ENCODE peak calls at places on chromosome 15, in seven cellular contexts. T, N, O, P, M, G and S are unnamed samples.

GRCh38 chr15:61702224-61703120 is 357.8 kb downstream of the VPS13C start:
- DNase-seq in T (peak), N (no peak), O (peak), P (no peak), M (no peak), G (no peak), S (peak)

GRCh38 chr15:57820119-57820518 is 113.6 kb downstream of the POLR2M start:
- DNase-seq in T (no peak), N (no peak), O (no peak), P (no peak), M (no peak), G (no peak), S (no peak)

GRCh38 chr15:89514186-89514585 is 17.8 kb upstream of the RHCG start:
- DNase-seq in T (no peak), N (no peak), O (no peak), P (no peak), M (no peak), G (no peak), S (no peak)

GRCh38 chr15:60973637-60974415 is 255.3 kb downstream of the RORA start:
- DNase-seq in T (no peak), N (no peak), O (no peak), P (no peak), M (no peak), G (no peak), S (no peak)

GRCh38 chr15:50686468-50687301 is at the start of gene TRPM7:
- DNase-seq in T (peak), N (peak), O (peak), P (peak), M (peak), G (peak), S (peak)

GRCh38 chr15:85828869-85829268 is 34.1 kb upstream of the KLHL25 start:
- DNase-seq in T (no peak), N (no peak), O (no peak), P (no peak), M (no peak), G (no peak), S (no peak)

GRCh38 chr15:91237493-91237892 is 137.4 kb downstream of the SV2B start:
- DNase-seq in T (no peak), N (no peak), O (no peak), P (no peak), M (no peak), G (no peak), S (no peak)

GRCh38 chr15:62976301-62976842 is 66.2 kb upstream of the TPM1 start:
- DNase-seq in T (no peak), N (no peak), O (no peak), P (no peak), M (no peak), G (no peak), S (no peak)

GRCh38 chr15:60580650-60581415 is 101.9 kb upstream of the ICE2 start:
- DNase-seq in T (no peak), N (no peak), O (no peak), P (no peak), M (peak), G (no peak), S (no peak)

GRCh38 chr15:51622269-51623180 is at the start of gene DMXL2:
- DNase-seq in T (peak), N (peak), O (peak), P (peak), M (peak), G (peak), S (peak)

GRCh38 chr15:74829500-74829899 is 3.1 kb downstream of the CPLX3 start:
- DNase-seq in T (no peak), N (no peak), O (no peak), P (no peak), M (no peak), G (no peak), S (no peak)